ENCODE peak calls at places on chromosomes 7 and 10, in seven cellular contexts. S is Panc1, O is gastrocnemius medialis, P is GM23248, Z is GM23338, K is hepatocyte, T is upper lobe of right lung. U is an unnamed sample.

GRCh38 chr10:127006453-127006852 is 101.2 kb downstream of the DOCK1 start:
- DNase-seq in S (no peak), O (no peak), P (no peak), Z (no peak), K (no peak), T (no peak), U (no peak)

GRCh38 chr7:20458483-20458882 is 127.8 kb downstream of the ITGB8 start:
- DNase-seq in S (no peak), O (no peak), P (no peak), Z (no peak), K (no peak), T (no peak), U (no peak)

GRCh38 chr10:53664620-53665019 is 892.0 kb upstream of the MBL2 start:
- DNase-seq in S (no peak), O (no peak), P (no peak), Z (no peak), K (peak; percentile 60), T (peak; percentile 52), U (no peak)

GRCh38 chr10:22550732-22551131 is 163.6 kb downstream of the PIP4K2A start:
- DNase-seq in S (no peak), O (no peak), P (peak; percentile 40), Z (peak; percentile 88), K (peak; percentile 39), T (no peak), U (peak; percentile 27)

GRCh38 chr7:92882760-92883159 is 46.4 kb upstream of the CDK6 start:
- DNase-seq in S (no peak), O (no peak), P (no peak), Z (no peak), K (no peak), T (no peak), U (no peak)

GRCh38 chr7:135337506-135337905 is 103.9 kb downstream of the STRA8 start:
- DNase-seq in S (no peak), O (no peak), P (no peak), Z (no peak), K (no peak), T (no peak), U (no peak)

GRCh38 chr10:955820-956217 is 24.3 kb upstream of the LARP4B start:
- DNase-seq in S (no peak), O (no peak), P (no peak), Z (no peak), K (no peak), T (no peak), U (no peak)

GRCh38 chr7:76069238-76069638 is 21.3 kb downstream of the MDH2 start:
- DNase-seq in S (no peak), O (peak; percentile 73), P (peak; percentile 93), Z (peak; percentile 84), K (peak; percentile 77), T (peak; percentile 82), U (peak; percentile 94)

GRCh38 chr10:43888551-43888950 is 239.9 kb upstream of the ZNF32 start:
- DNase-seq in S (no peak), O (no peak), P (peak; percentile 87), Z (no peak), K (no peak), T (no peak), U (no peak)

GRCh38 chr10:101892782-101893391 is 49.3 kb upstream of the KCNIP2 start:
- DNase-seq in S (no peak), O (no peak), P (peak; percentile 43), Z (no peak), K (no peak), T (no peak), U (no peak)

GRCh38 chr7:7576344-7576743 is 9.7 kb downstream of the MIOS start:
- DNase-seq in S (no peak), O (no peak), P (no peak), Z (no peak), K (no peak), T (no peak), U (no peak)

GRCh38 chr10:132546567-132547420 is 9.2 kb downstream of the INPP5A start:
- DNase-seq in S (no peak), O (no peak), P (no peak), Z (no peak), K (no peak), T (peak; percentile 65), U (no peak)
- H3K4me1 ChIP-seq in S (peaks cover 32% of the 10 kb centered on the region), O (peaks cover 69% of the 10 kb centered on the region), P (peaks cover 3% of the 10 kb centered on the region), Z (peaks cover under 1% of the 10 kb centered on the region), K (peaks cover 8% of the 10 kb centered on the region), T (peaks cover 25% of the 10 kb centered on the region), U (peaks cover 12% of the 10 kb centered on the region)

GRCh38 chr10:112751651-112752050 is 198.4 kb upstream of the TCF7L2 start:
- DNase-seq in S (no peak), O (no peak), P (no peak), Z (no peak), K (no peak), T (no peak), U (no peak)
- H3K4me1 ChIP-seq in S (no peaks in the 10 kb centered on the region), O (no peaks in the 10 kb centered on the region), P (peaks cover 26% of the 10 kb centered on the region), Z (peaks cover 5% of the 10 kb centered on the region), K (peaks cover 38% of the 10 kb centered on the region), T (no peaks in the 10 kb centered on the region), U (no peaks in the 10 kb centered on the region)

DNA sequence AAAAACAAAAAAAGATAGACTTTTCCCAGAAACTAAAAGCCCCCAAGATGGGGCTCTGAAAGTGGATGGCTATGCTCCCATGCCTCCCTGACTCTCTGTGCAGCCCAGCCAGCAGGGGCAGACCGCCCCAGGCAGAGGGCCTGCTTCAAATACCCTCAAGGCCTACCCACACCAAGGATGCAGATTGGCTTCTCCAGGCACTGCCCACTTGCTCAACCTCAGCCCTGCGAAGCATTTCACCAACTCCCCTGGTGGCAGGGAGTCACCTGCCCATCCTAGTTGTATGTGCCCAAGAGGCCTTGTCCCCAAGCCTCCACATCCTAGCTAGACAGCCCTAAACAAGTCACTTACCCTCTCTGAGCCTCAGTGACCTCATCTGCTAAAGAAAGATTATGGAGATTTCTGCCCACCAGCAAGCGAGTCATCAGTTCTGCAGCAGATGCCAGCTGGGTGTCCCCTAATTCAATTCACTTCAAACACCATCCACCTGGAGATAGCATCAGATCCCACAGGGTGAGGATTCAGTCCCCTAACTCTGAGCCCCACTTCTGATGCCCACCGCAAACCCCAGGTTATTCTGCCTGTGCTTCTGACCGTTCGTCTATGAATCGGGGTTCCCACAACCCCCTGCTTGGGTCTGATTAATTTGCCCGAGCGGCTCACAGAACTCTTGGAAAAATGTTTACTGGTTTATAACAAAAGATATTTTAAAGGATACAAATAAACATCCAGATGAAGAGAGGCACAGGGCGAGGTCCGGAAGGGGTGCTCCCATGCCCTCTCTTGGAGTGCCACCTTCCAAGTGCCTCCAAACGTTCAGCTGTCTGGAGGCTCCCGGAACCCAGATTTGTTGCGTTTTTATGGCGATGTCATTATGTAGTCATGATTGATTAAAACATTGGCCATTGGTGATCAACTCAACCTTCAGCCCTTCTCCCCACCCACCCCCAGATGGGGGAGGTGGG is 18.6 kb upstream of the ZMIZ1 start:
- DNase-seq in S (no peak), O (no peak), P (peak; percentile 67), Z (no peak), K (no peak), T (peak; percentile 39), U (no peak)
- H3K4me1 ChIP-seq in S (peaks cover 8% of the 10 kb centered on the region), O (peaks cover 10% of the 10 kb centered on the region), P (peaks cover 15% of the 10 kb centered on the region), Z (peaks cover 16% of the 10 kb centered on the region), K (peaks cover 27% of the 10 kb centered on the region), T (peaks cover 32% of the 10 kb centered on the region), U (peaks cover 33% of the 10 kb centered on the region)

DNA sequence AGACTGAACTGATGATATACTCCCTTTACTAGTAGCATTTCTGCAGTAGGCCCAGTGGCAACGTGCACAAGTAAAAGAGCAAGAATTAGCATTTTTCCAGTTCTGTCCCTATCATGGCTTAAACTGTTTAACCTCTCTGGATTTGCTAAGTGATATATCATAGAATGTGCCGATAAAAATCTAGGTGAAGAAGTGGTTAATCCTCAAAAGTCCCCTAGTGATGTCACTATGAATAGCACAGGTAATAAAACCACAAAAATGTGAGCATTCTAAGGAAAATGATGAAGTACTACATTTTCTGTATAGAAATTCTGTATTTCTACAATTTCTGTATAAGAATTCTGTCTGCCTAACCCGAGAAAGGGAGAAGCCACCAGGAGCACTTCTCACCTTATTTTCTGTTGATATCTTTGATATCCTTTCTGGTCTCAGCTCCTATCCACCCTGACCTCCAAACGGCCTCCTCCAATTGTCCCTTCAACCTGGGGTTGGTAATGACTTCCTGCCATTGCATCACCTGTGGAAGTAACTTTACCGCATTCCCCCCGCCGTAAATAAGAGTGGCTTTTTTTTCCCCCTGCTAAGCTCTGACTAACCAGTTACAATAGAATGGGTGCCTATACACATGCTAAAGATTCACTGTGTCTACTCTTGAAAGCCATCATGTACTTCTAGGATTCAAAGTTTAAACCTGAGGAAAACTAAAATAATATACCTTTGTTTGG is 155.9 kb upstream of the ASAH2 start:
- DNase-seq in S (no peak), O (no peak), P (no peak), Z (peak; percentile 81), K (no peak), T (no peak), U (no peak)
- H3K4me1 ChIP-seq in S (no peaks in the 10 kb centered on the region), O (peaks cover 4% of the 10 kb centered on the region), P (peaks cover 22% of the 10 kb centered on the region), Z (peaks cover 46% of the 10 kb centered on the region), K (no peaks in the 10 kb centered on the region), T (peaks cover 3% of the 10 kb centered on the region), U (peaks cover 15% of the 10 kb centered on the region)

DNA sequence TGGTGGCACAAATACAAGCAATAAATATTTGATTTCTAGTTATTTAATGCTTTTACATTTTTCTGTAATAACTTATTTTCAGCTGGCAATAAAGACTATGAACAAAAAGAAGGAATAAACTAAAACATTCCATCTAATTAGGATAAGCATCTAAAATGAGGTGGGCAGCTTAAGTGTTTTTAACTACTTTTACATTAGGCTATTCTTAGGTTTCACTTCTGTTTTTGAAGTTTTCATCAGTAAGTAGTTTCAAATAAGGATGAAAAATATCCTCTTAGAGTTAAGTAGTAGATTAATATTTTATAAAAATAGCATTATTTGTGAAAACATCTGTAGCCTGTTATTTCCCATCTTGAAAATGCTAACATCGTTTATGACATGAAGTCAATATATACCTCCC is 15.9 kb downstream of the NT5C2 start:
- DNase-seq in S (no peak), O (no peak), P (no peak), Z (no peak), K (no peak), T (no peak), U (no peak)
- H3K4me1 ChIP-seq in S (peaks cover 19% of the 10 kb centered on the region), O (peaks cover 34% of the 10 kb centered on the region), P (no peaks in the 10 kb centered on the region), Z (no peaks in the 10 kb centered on the region), K (no peaks in the 10 kb centered on the region), T (peaks cover 15% of the 10 kb centered on the region), U (no peaks in the 10 kb centered on the region)

DNA sequence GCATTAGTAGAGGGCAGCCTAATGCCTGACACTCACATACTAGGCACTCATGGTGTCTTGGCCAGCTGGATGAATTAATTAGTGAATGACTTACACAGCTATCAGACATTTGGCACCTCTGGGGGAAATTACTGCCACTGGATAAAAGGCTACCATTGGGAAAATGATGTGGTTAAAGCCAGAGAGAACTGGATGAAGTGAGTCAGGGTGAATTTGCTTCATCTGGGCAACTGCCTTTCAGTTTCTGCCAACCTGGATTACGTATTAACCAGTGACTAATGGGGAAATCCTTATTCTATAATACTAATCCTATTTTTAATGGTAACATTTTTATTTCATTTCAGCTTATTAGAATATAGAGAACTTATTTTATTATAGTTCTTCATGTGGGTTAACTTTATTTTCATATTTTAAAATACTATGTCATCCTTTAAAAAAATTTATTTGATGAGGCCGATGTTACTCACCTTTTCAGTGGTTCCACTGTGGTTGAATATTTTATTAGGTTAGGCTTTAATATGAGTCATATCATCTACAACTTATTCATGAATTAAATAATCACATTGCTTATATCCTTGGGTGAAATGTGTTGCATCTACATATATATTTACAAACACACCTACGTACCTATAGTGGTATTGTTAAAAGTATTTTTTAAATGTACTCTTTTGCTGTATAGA is 85.6 kb upstream of the CAPZA2 start:
- DNase-seq in S (peak; percentile 84), O (no peak), P (peak; percentile 94), Z (no peak), K (peak; percentile 41), T (no peak), U (no peak)
- H3K4me1 ChIP-seq in S (peaks cover 20% of the 10 kb centered on the region), O (peaks cover 47% of the 10 kb centered on the region), P (peaks cover 63% of the 10 kb centered on the region), Z (peaks cover 13% of the 10 kb centered on the region), K (peaks cover 30% of the 10 kb centered on the region), T (peaks cover 14% of the 10 kb centered on the region), U (no peaks in the 10 kb centered on the region)